ENCODE peak calls at places on chromosomes 6 and 20, in eight cellular contexts. J is endothelial cell, V is mucosa of descending colon, X is Caco-2, E is OCI-LY7, B is fibroblast of mammary gland, P is Calu3, G is upper lobe of right lung. M is an unnamed sample.

GRCh38 chr6:126039284-126039683 is 52.9 kb downstream of the TRMT11 start:
- DNase-seq in J (no peak), V (no peak), X (no peak), E (no peak), B (peak; percentile 50), P (no peak), G (no peak), M (no peak)

GRCh38 chr20:48041078-48041780 is 255.9 kb upstream of the SULF2 start:
- DNase-seq in J (no peak), V (no peak), X (no peak), E (no peak), B (no peak), P (no peak), G (no peak), M (no peak)

GRCh38 chr20:45372646-45373352 is 5.3 kb downstream of the TP53TG5 start:
- DNase-seq in J (no peak), V (peak; percentile 37), X (no peak), E (no peak), B (no peak), P (no peak), G (peak; percentile 75), M (no peak)

GRCh38 chr20:694496-694895 is 18.9 kb upstream of the SCRT2 start:
- DNase-seq in J (no peak), V (no peak), X (no peak), E (no peak), B (no peak), P (no peak), G (no peak), M (no peak)

GRCh38 chr20:51720854-51721253 is 47.3 kb downstream of the ATP9A start:
- DNase-seq in J (no peak), V (no peak), X (no peak), E (no peak), B (no peak), P (no peak), G (no peak), M (no peak)

GRCh38 chr6:109791301-109791700 is 100.2 kb downstream of the FIG4 start:
- DNase-seq in J (no peak), V (no peak), X (no peak), E (no peak), B (peak; percentile 86), P (no peak), G (no peak), M (no peak)

GRCh38 chr6:43883698-43884659 is 114.0 kb downstream of the VEGFA start:
- DNase-seq in J (no peak), V (peak; percentile 14), X (no peak), E (peak; percentile 81), B (no peak), P (no peak), G (peak; percentile 53), M (peak; percentile 68)

GRCh38 chr6:167970236-167970635 is 27.2 kb upstream of the KIF25 start:
- DNase-seq in J (no peak), V (no peak), X (no peak), E (no peak), B (no peak), P (no peak), G (no peak), M (no peak)

GRCh38 chr6:83592770-83593394 is 80.5 kb downstream of the PRSS35 start:
- DNase-seq in J (peak; percentile 14), V (peak; percentile 4), X (peak; percentile 54), E (peak; percentile 19), B (peak; percentile 28), P (peak; percentile 31), G (no peak), M (peak; percentile 46)

GRCh38 chr6:33790910-33791309 is 2.0 kb upstream of the LEMD2 start:
- DNase-seq in J (no peak), V (no peak), X (no peak), E (no peak), B (no peak), P (no peak), G (no peak), M (no peak)

GRCh38 chr6:33792990-33793389 is 4.1 kb upstream of the LEMD2 start:
- DNase-seq in J (no peak), V (no peak), X (no peak), E (no peak), B (no peak), P (no peak), G (no peak), M (no peak)

GRCh38 chr6:33797635-33798342 is 6.0 kb downstream of the MLN start:
- DNase-seq in J (no peak), V (no peak), X (no peak), E (no peak), B (no peak), P (no peak), G (no peak), M (no peak)

GRCh38 chr6:33798343-33798848 is 5.4 kb downstream of the MLN start:
- DNase-seq in J (no peak), V (no peak), X (no peak), E (no peak), B (no peak), P (no peak), G (no peak), M (no peak)

DNA sequence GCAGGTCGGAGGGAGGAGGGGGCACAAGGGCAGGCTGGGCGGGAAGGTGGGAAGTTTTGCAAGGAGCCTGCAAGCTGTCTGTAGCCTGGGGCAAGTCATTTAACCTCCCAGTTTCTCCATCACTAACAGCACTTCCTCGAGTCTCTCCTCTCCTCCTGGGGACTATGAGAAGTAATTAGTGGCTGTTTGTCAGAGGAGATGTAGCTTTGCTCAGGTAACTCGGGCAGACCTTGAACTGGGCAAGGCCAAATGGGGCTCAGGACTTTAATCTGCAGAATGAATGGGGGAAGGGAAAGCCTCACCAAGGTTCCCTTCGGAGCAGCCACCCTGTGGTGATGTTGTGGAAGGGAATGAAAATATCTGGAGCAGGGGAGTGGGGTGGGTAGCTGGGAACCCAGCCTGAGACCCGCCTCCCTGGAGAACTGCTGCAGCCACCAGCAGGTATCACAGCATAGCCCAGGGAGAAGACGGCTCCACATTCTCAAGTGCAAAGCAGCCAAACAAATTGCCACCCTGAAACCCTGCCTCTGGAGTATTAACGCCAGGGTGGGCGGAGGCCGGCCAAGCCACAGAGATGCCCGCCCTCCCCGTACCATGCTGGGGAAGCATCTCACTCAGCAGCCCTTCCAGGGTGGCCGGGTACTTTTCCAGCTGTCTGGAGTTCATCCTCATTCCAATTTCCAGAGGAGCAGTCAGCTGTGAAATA is 6.1 kb upstream of the LEMD2 start:
- DNase-seq in J (no peak), V (no peak), X (peak; percentile 36), E (no peak), B (no peak), P (no peak), G (no peak), M (no peak)
- TF ChIP-seq CTCF in J (no peak), V (no peak), X (no peak), E (no peak), B (no peak), P (no peak), G (no peak), M (no peak)

DNA sequence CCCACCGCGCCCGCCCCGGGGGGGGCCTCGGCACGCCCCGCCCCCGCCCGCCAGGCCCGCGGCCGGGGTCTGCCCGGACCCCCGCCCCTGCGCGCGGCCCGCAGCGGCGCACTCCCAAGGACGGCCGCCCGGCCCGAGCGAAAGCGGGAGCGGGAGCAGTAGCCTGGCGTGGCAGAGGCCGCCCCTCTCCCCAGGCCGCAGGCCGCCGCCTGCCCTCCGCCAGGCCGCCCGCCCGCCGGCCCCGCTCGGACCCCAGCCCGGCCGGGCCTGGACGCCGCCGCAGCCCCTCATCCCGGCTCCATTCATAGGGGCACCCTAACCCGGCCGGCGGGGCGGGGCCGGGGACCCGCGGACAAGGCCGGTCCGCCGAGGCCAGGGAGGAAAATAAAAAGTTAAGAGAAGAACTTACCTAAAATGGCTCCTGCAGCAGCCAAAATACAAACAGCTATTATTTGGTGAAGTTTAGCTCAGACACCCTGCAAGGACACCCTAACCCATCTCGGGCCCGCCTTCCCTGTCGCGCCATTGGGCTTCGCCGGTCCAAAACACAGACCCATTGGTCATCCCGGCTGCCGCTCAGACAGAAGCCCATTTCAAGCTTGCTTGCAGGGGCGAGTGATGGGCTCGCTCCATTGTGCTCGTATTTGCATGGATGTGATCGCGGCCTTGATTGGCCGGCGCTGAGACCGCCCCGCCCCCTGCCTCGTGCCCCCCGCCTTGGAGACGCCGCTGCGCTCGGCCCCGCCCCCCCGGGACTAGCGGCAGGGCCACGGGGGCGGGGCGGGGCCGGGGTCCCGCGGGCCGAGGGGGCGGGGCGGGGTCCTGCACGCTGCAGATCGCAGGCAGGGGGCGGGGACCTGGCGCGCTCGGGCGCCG is at the start of gene CHD6:
- DNase-seq in J (peak; percentile 99), V (peak; percentile 99), X (peak; percentile 100), E (peak; percentile 100), B (peak; percentile 99), P (peak; percentile 100), G (peak; percentile 100), M (peak; percentile 100)
- TF ChIP-seq CTCF in J (no peak), V (no peak), X (no peak), E (no peak), B (no peak), P (no peak), G (no peak), M (no peak)

GRCh38 chr20:32989507-32990283 is 14.5 kb downstream of the SUN5 start:
- DNase-seq in J (no peak), V (no peak), X (no peak), E (no peak), B (no peak), P (no peak), G (no peak), M (no peak)

GRCh38 chr20:32993484-32994050 is 10.7 kb downstream of the SUN5 start:
- DNase-seq in J (no peak), V (no peak), X (no peak), E (no peak), B (no peak), P (no peak), G (no peak), M (no peak)

GRCh38 chr20:32991386-32991785 is 12.8 kb downstream of the SUN5 start:
- DNase-seq in J (no peak), V (no peak), X (no peak), E (no peak), B (no peak), P (no peak), G (no peak), M (no peak)

GRCh38 chr20:32990426-32990825 is 13.8 kb downstream of the SUN5 start:
- DNase-seq in J (no peak), V (no peak), X (no peak), E (no peak), B (no peak), P (no peak), G (no peak), M (no peak)

DNA sequence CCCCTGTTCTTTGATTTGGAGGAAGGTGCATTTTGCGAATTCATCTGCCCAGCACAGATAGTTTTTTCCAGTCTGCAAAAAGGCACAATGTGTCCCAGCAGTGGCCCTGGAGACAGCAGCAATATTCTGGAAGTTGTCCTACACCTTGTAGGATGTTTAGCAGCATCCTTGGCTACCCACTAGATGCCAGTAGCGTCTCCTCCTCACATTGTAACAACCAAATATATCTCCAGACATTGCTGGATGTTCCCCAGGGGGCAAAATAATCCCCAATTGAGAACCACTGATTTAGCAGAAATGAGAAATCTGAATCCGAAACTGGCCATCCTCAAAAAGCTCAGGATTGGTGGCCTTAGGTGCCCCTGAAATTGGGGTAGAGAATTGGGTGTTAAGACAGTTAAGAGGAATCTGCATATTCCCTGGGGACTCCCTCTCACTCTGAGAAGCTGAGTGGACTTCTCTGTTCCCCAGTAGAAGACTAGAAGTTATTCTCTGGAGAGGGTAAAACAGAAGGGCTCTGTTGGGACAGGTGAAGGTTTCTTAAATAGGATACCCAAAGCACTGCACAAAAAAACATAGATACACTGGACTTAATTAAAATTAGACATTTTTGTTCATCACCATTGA is 12.1 kb downstream of the SUN5 start:
- DNase-seq in J (no peak), V (no peak), X (no peak), E (no peak), B (no peak), P (no peak), G (no peak), M (no peak)
- TF ChIP-seq CTCF in J (no peak), V (no peak), X (no peak), E (no peak), B (no peak), P (no peak), G (no peak), M (no peak)

GRCh38 chr6:141610741-141611140 is 522.0 kb upstream of the GJE1 start:
- DNase-seq in J (no peak), V (no peak), X (no peak), E (no peak), B (peak; percentile 29), P (no peak), G (no peak), M (no peak)
- TF ChIP-seq CTCF in J (no peak), V (no peak), X (no peak), E (peak; percentile 15), B (peak; percentile 45), P (no peak), G (no peak), M (no peak)